ENCODE peak calls at places on chromosomes 13 and 19, in four cellular contexts. T is A549, X is SK-N-SH, R is GM12878. B is an unnamed sample.

GRCh38 chr13:43239441-43239840 is 216.1 kb downstream of the DNAJC15 start:
- DNase-seq in T (no peak), X (no peak), R (no peak), B (no peak)

GRCh38 chr19:33618884-33619283 is 2.9 kb upstream of the CHST8 start:
- DNase-seq in T (no peak), X (no peak), R (no peak), B (no peak)

GRCh38 chr13:83516781-83517180 is 365.5 kb downstream of the SLITRK1 start:
- DNase-seq in T (no peak), X (no peak), R (no peak), B (no peak)

GRCh38 chr19:10516064-10516385 is 1.2 kb downstream of the S1PR5 start:
- DNase-seq in T (no peak), X (no peak), R (no peak), B (no peak)

GRCh38 chr19:50202962-50203280 is 501 bp upstream of the MYH14 start:
- DNase-seq in T (no peak), X (no peak), R (no peak), B (no peak)

GRCh38 chr13:111267205-111267604 is 53.2 kb upstream of the TEX29 start:
- DNase-seq in T (no peak), X (no peak), R (no peak), B (no peak)

GRCh38 chr19:19546751-19547162 is 8.7 kb downstream of the CILP2 start:
- DNase-seq in T (no peak), X (peak; percentile 74), R (no peak), B (no peak)

GRCh38 chr19:37467608-37468090 is 405 bp upstream of the ZNF569 start:
- DNase-seq in T (no peak), X (no peak), R (no peak), B (no peak)

GRCh38 chr13:101053694-101054093 is 362.6 kb downstream of the NALCN start:
- DNase-seq in T (no peak), X (no peak), R (no peak), B (no peak)

GRCh38 chr19:55654323-55654832 is 457 bp upstream of the U2AF2 start:
- DNase-seq in T (peak; percentile 100), X (peak; percentile 86), R (peak; percentile 93), B (peak; percentile 99)

GRCh38 chr13:24036115-24036514 is 124.4 kb upstream of the SPATA13 start:
- DNase-seq in T (no peak), X (peak; percentile 55), R (no peak), B (no peak)

GRCh38 chr19:7748756-7749155 is 1.4 kb upstream of the CD209 start:
- DNase-seq in T (peak; percentile 54), X (no peak), R (no peak), B (peak; percentile 14)

GRCh38 chr13:98246538-98247172 is 69.6 kb upstream of the RNF113B start:
- DNase-seq in T (no peak), X (no peak), R (no peak), B (peak; percentile 96)

GRCh38 chr13:83325454-83325853 is 556.8 kb downstream of the SLITRK1 start:
- DNase-seq in T (no peak), X (no peak), R (no peak), B (no peak)

GRCh38 chr13:113551081-113552000 is 33.2 kb upstream of the TFDP1 start:
- DNase-seq in T (no peak), X (peak; percentile 15), R (no peak), B (no peak)

GRCh38 chr19:45200614-45201013 is 22.0 kb downstream of the BLOC1S3 start:
- DNase-seq in T (peak; percentile 74), X (no peak), R (no peak), B (peak; percentile 62)

GRCh38 chr13:42377640-42378382 is 105.9 kb downstream of the AKAP11 start:
- DNase-seq in T (no peak), X (no peak), R (peak; percentile 100), B (no peak)

GRCh38 chr13:113211774-113212173 is 2.4 kb downstream of the CUL4A start:
- DNase-seq in T (peak; percentile 57), X (no peak), R (no peak), B (peak; percentile 51)

GRCh38 chr13:113635048-113635420 is 23.0 kb downstream of the ATP4B start:
- DNase-seq in T (no peak), X (no peak), R (no peak), B (no peak)

GRCh38 chr19:33510728-33511255 is 10.8 kb downstream of the PEPD start:
- DNase-seq in T (no peak), X (no peak), R (no peak), B (no peak)

GRCh38 chr19:4622695-4623421 is 16.5 kb upstream of the TNFAIP8L1 start:
- DNase-seq in T (no peak), X (peak; percentile 60), R (no peak), B (peak; percentile 50)

GRCh38 chr19:4624301-4624700 is 15.0 kb upstream of the TNFAIP8L1 start:
- DNase-seq in T (no peak), X (no peak), R (no peak), B (no peak)

GRCh38 chr19:4620675-4621074 is 18.6 kb upstream of the TNFAIP8L1 start:
- DNase-seq in T (no peak), X (no peak), R (no peak), B (no peak)

GRCh38 chr19:4619668-4620294 is 19.5 kb upstream of the TNFAIP8L1 start:
- DNase-seq in T (no peak), X (no peak), R (no peak), B (no peak)

DNA sequence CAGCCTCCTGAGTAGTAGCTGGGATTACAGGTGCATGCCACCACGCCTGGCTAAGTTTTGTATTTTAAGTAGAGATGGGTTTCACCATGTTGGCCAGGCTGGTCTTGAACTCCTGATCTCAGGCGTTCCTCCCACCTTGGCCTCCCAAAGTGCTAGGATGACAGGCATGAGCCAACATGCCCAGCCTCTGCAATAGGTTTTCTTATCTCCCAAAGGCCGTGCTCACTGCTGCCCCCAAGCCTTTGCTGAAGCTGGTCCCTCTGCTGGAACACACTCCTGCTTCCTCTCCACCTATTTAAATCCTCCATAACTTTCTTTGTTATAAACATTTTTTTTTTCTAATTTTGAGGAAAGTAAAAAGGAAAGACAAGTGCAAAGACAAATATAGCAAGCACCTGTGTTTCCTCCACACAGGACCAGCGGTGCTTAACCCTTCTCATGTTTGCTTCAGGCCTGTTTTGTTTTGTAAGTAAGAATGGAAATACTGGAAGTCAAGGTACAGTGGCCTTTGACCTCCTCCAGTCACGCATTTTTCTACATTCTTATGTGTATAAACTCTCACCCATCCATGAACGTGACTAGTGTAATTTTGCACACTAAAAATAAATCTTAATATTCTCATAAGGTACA is 14.5 kb upstream of the TNFAIP8L1 start:
- DNase-seq in T (peak; percentile 79), X (no peak), R (no peak), B (peak; percentile 66)
- TF ChIP-seq PBX3 in T (no peak), X (no peak), R (no peak), B (no peak)

GRCh38 chr19:29576043-29576442 is 30.0 kb upstream of the POP4 start:
- DNase-seq in T (no peak), X (no peak), R (no peak), B (no peak)
- TF ChIP-seq PBX3 in T (no peak), X (no peak), R (no peak), B (no peak)

GRCh38 chr13:51955281-51955771 is 55.9 kb downstream of the ATP7B start:
- DNase-seq in T (no peak), X (no peak), R (no peak), B (no peak)
- TF ChIP-seq PBX3 in T (no peak), X (no peak), R (no peak), B (no peak)

DNA sequence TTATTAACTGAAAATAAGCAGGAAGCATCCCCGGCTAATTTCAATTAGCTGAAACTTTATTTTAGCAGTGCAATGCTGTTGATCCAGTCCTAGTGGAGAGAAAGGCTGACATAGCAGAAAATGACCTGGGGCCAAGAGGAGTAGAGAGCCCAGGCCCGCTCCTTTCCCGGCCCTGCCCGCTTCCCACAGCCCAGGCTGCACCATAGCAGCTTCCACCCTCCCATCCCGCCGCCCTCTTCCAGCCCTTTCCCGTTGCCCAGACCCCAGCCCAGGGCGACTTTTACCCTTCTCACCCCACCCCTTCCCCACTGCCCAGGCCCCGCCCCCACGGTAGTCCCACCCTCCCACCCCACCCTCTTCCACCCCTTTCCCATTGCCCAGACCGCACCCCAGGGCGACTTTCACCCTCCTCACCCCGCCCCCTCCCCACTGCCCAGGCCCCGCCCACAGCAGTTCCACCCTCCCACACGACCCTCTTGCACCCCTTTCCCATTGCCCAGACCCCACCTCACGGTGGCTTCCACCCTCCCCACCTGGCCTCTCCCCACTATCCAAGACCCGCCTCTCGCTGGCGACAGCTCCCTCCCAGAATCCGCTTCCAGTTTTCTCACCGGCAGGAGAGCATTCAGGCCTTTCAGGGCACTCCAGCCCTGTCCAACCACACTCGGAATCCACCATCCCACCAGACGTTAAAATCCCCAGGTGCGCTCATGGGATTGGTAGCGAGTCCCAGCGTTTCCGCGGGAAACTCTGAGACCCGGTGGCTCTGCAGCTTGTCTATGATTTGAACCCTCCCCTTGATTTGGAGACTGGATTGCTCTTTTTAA is 8.3 kb downstream of the ZNF160 start:
- DNase-seq in T (no peak), X (peak; percentile 58), R (no peak), B (no peak)
- TF ChIP-seq PBX3 in T (no peak), X (no peak), R (no peak), B (no peak)